ENCODE peak calls at places on chromosomes 4 and X, in six cellular contexts. K is pancreas; P is transverse colon; N is neural progenitor cell; R is CD8-positive, alpha-beta memory T cell; H is tibial artery. V is an unnamed sample.

GRCh38 chrX:110051559-110051958 is 48.6 kb downstream of the TMEM164 start:
- DNase-seq in N (peak), P (no peak), H (no peak), K (no peak), R (no peak), V (no peak)

GRCh38 chr4:38091636-38092035 is 131.4 kb downstream of the PTTG2 start:
- DNase-seq in R (no peak), N (no peak), P (no peak), H (no peak), K (no peak), V (no peak)

GRCh38 chr4:142272452-142272851 is 573.6 kb downstream of the INPP4B start:
- DNase-seq in R (no peak), P (no peak), K (no peak), N (no peak), H (no peak), V (no peak)

GRCh38 chr4:182015893-182016292 is 227.3 kb upstream of the TENM3 start:
- DNase-seq in R (no peak), N (no peak), H (no peak), K (no peak), P (no peak), V (no peak)

GRCh38 chrX:147811803-147812202 is 99.9 kb upstream of the FMR1 start:
- DNase-seq in P (no peak), K (no peak), R (no peak), H (no peak), N (no peak), V (no peak)

GRCh38 chr4:4419896-4420295 is 33.0 kb downstream of the NSG1 start:
- DNase-seq in N (no peak), R (no peak), K (peak), H (peak), P (no peak), V (no peak)

GRCh38 chrX:4674028-4674782 is 960.8 kb upstream of the PRKX start:
- DNase-seq in N (no peak), K (no peak), H (no peak), R (no peak), P (no peak), V (no peak)

GRCh38 chr4:1242506-1243450 is 6.2 kb downstream of the CTBP1 start:
- DNase-seq in H (peak), N (no peak), R (no peak), P (peak), K (peak), V (no peak)

GRCh38 chr4:93031431-93032098 is 727.8 kb downstream of the GRID2 start:
- DNase-seq in R (no peak), K (no peak), N (no peak), H (no peak), P (no peak), V (no peak)

GRCh38 chr4:186029731-186030421 is 39.1 kb upstream of the TLR3 start:
- DNase-seq in N (peak), P (peak), H (peak), R (no peak), K (peak), V (no peak)

GRCh38 chr4:137961051-137961438 is 281.1 kb downstream of the SLC7A11 start:
- DNase-seq in N (no peak), R (no peak), P (no peak), K (no peak), H (no peak), V (no peak)

GRCh38 chr4:16123356-16124084 is 39.7 kb upstream of the PROM1 start:
- DNase-seq in N (peak), H (no peak), R (no peak), K (no peak), P (no peak), V (no peak)

GRCh38 chr4:101600287-101600686 is 190.2 kb upstream of the BANK1 start:
- DNase-seq in P (no peak), N (no peak), H (no peak), K (no peak), R (no peak), V (no peak)

GRCh38 chr4:113355550-113356371 is 306.3 kb downstream of the ANK2 start:
- DNase-seq in P (peak), N (no peak), R (peak), H (peak), K (no peak), V (peak)

GRCh38 chr4:106981431-106981830 is 54.7 kb downstream of the DKK2 start:
- DNase-seq in H (no peak), R (no peak), P (no peak), N (peak), K (no peak), V (no peak)

GRCh38 chrX:13428055-13428786 is 108.4 kb upstream of the ATXN3L start:
- DNase-seq in P (no peak), H (no peak), N (peak), K (no peak), R (no peak), V (no peak)

GRCh38 chr4:76526585-76526990 is 91.6 kb downstream of the SHROOM3 start:
- DNase-seq in R (no peak), H (no peak), N (peak), P (no peak), K (no peak), V (no peak)

GRCh38 chr4:143089847-143090246 is 94.9 kb upstream of the USP38 start:
- DNase-seq in H (no peak), R (no peak), N (no peak), P (no peak), K (no peak), V (no peak)

GRCh38 chr4:163121689-163122088 is 45.0 kb downstream of the NAF1 start:
- DNase-seq in P (no peak), K (no peak), H (no peak), R (no peak), N (no peak), V (no peak)

GRCh38 chrX:132483523-132483922 is 5.3 kb downstream of the MBNL3 start:
- DNase-seq in H (no peak), N (no peak), R (no peak), K (no peak), P (no peak), V (no peak)

GRCh38 chr4:81164126-81164525 is 50.9 kb downstream of the PRKG2 start:
- DNase-seq in R (no peak), P (peak), N (no peak), H (no peak), K (no peak), V (no peak)

GRCh38 chr4:3077796-3078195 is 3.3 kb downstream of the HTT start:
- DNase-seq in K (no peak), H (no peak), N (no peak), R (no peak), P (no peak), V (no peak)
- H3K27ac ChIP-seq in K (no peak), H (no peak), N (no peak), R (no peak), P (no peak), V (no peak)

GRCh38 chr4:108048997-108049396 is 59.3 kb downstream of the HADH start:
- DNase-seq in N (no peak), H (no peak), K (no peak), P (no peak), R (no peak), V (no peak)
- H3K27ac ChIP-seq in N (no peak), H (no peak), K (no peak), P (no peak), R (no peak), V (peak)

GRCh38 chr4:152110780-152111179 is 350.0 kb upstream of the GATB start:
- DNase-seq in P (no peak), R (no peak), H (no peak), K (no peak), N (no peak), V (no peak)

GRCh38 chr4:152115121-152115520 is 354.3 kb upstream of the GATB start:
- DNase-seq in H (no peak), P (no peak), K (no peak), N (no peak), R (no peak), V (no peak)

GRCh38 chr4:152114562-152114961 is 353.8 kb upstream of the GATB start:
- DNase-seq in H (no peak), R (no peak), P (no peak), N (no peak), K (no peak), V (no peak)

GRCh38 chr4:152112116-152112515 is 351.3 kb upstream of the GATB start:
- DNase-seq in N (no peak), H (no peak), R (no peak), P (no peak), K (no peak), V (no peak)

DNA sequence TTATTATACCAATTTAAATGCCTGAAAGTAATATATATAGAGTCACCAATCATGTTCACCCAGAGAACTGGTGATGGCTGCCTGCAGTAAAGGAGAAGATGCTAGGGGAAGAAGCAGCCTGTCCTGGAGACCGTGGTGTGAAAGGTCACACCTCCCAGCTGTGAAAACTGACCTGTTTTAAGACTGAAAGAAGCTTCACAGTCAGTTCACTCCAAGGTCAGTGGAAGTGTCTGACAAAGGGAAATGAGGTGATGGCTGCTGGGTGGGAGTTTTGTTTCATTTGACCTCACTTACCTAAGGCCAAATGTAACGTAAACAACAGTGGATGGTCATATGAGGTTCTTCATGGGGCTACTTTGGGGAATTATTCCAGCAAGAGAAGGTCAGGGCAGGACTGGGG is 352.1 kb upstream of the GATB start:
- DNase-seq in K (no peak), H (no peak), N (no peak), P (no peak), R (no peak), V (no peak)
- H3K27ac ChIP-seq in K (no peak), H (no peak), N (no peak), P (no peak), R (no peak), V (no peak)

DNA sequence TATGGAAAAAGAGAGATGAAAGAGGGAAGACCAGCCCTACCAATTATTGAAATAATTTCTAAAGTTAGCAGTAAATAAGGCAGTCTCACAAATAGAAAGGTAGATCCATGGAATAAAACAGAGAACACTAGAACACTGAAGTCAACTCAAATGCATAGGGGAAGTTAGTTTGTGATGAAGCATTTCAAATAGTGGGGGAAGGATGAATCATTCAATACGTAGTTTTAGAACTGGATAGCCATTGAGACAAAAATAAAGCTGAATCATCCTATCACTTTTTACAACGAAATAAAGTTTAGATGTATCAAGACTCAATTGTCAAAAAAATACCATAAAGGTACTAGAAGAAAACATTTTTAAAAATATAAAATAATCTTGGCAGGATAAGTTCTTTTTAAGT is 143.2 kb upstream of the DGKK start:
- DNase-seq in N (no peak), R (no peak), H (no peak), K (no peak), P (no peak), V (no peak)
- H3K27ac ChIP-seq in N (no peak), R (no peak), H (no peak), K (no peak), P (no peak), V (no peak)

GRCh38 chrX:134693644-134694043 is 35.4 kb upstream of the PLAC1 start:
- DNase-seq in P (no peak), R (no peak), H (no peak), N (no peak), K (no peak), V (no peak)

GRCh38 chrX:134692990-134693389 is 34.7 kb upstream of the PLAC1 start:
- DNase-seq in H (no peak), R (no peak), N (no peak), P (no peak), K (no peak), V (no peak)

GRCh38 chrX:134694935-134695334 is 36.7 kb upstream of the PLAC1 start:
- DNase-seq in N (no peak), R (no peak), K (no peak), H (no peak), P (no peak), V (no peak)

GRCh38 chrX:134695999-134696398 is 37.7 kb upstream of the PLAC1 start:
- DNase-seq in H (no peak), K (no peak), P (no peak), N (no peak), R (no peak), V (no peak)

GRCh38 chrX:134694333-134694925 is 36.2 kb upstream of the PLAC1 start:
- DNase-seq in N (no peak), H (no peak), R (no peak), P (no peak), K (no peak), V (no peak)
- H3K27ac ChIP-seq in N (no peak), H (no peak), R (no peak), P (no peak), K (no peak), V (no peak)

GRCh38 chr4:108560624-108561023 is 59.8 kb upstream of the RPL34 start:
- DNase-seq in H (no peak), K (no peak), P (no peak), N (no peak), R (no peak), V (no peak)
- H3K27ac ChIP-seq in H (no peak), K (no peak), P (no peak), N (no peak), R (no peak), V (no peak)

GRCh38 chr4:43453058-43453457 is 560.5 kb downstream of the GRXCR1 start:
- DNase-seq in N (no peak), H (no peak), R (no peak), K (no peak), P (no peak), V (no peak)

GRCh38 chr4:43458293-43458692 is 565.8 kb downstream of the GRXCR1 start:
- DNase-seq in P (no peak), N (no peak), H (no peak), R (no peak), K (no peak), V (no peak)

GRCh38 chr4:43457866-43458265 is 565.4 kb downstream of the GRXCR1 start:
- DNase-seq in R (no peak), K (no peak), P (no peak), N (no peak), H (no peak), V (no peak)

DNA sequence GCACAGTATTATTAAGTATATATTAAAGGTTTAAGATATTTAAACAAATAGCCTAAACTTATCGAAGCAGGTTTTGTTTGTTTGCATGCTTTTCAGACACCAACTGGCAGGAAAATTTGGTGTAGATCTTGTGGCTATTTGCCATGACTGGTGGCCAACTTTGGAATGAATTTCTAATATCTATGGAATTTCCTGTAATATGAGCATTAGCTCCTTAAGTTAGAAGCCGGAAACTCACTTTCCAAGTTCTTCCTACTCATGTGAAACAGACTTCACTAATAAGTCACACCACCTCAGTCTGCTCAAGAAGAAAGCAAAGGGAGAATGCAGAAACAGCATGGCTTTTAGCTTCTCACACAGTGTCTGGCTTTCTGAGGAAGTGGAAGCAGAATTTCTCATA is 563.9 kb downstream of the GRXCR1 start:
- DNase-seq in N (no peak), R (no peak), H (no peak), K (no peak), P (no peak), V (no peak)
- H3K27ac ChIP-seq in N (no peak), R (no peak), H (no peak), K (no peak), P (no peak), V (no peak)

GRCh38 chr4:155684892-155685550 is 18.4 kb downstream of the GUCY1A1 start:
- DNase-seq in H (no peak), K (no peak), R (no peak), N (no peak), P (no peak), V (no peak)
- H3K27ac ChIP-seq in H (no peak), K (no peak), R (no peak), N (no peak), P (no peak), V (no peak)